ENCODE peak calls at places on chromosomes 16 and 17, in eight cellular contexts. Q is stomach; F is fibroblast of pulmonary artery; Y is transverse colon; W is NCI-H2081 treated with DMSO at 0.1 percent for 48 hours; B is fibroblast of villous mesenchyme; L is HEK293T; C is activated effector memory CD4-positive, alpha-beta T cell treated with anti-CD3 and anti-CD28 coated beads, Interleukin-2, amount 50 U/mL, for 16 hours. H is an unnamed sample.

GRCh38 chr16:79598341-79599181 is 2.0 kb downstream of the MAF start:
- DNase-seq in W (no peak), L (peak), Q (peak), Y (peak), B (peak), F (peak), C (peak), H (peak)

GRCh38 chr17:64788286-64789060 is 126.4 kb upstream of the SMURF2 start:
- DNase-seq in B (no peak), F (no peak), C (peak), Y (no peak), Q (no peak), W (no peak), L (no peak), H (no peak)

GRCh38 chr17:50640701-50641338 is 6.1 kb downstream of the ABCC3 start:
- DNase-seq in Q (no peak), B (peak), L (no peak), W (no peak), F (peak), C (no peak), Y (no peak), H (peak)

GRCh38 chr17:79138826-79139225 is 64.2 kb downstream of the ENGASE start:
- DNase-seq in B (no peak), L (no peak), Q (no peak), W (no peak), C (no peak), F (no peak), Y (no peak), H (no peak)

GRCh38 chr17:43832168-43832975 is 574 bp downstream of the MPP3 start:
- DNase-seq in Y (peak), B (peak), W (no peak), L (peak), C (peak), F (peak), Q (peak), H (peak)

GRCh38 chr16:85897384-85897783 is 1.6 kb upstream of the IRF8 start:
- DNase-seq in Y (no peak), F (no peak), B (no peak), Q (no peak), C (no peak), W (no peak), L (no peak), H (no peak)

GRCh38 chr16:67667817-67668494 is 1.3 kb downstream of the C16orf86 start:
- DNase-seq in Y (peak), C (peak), F (peak), L (peak), Q (peak), W (no peak), B (peak), H (peak)

GRCh38 chr16:87951550-87952538 is 610 bp downstream of the BANP start:
- DNase-seq in C (no peak), L (peak), Q (no peak), F (no peak), Y (peak), W (no peak), B (no peak), H (peak)

GRCh38 chr17:30824002-30824355 is 513 bp downstream of the CRLF3 start:
- DNase-seq in B (no peak), Y (peak), F (peak), W (no peak), C (peak), Q (no peak), L (peak), H (peak)

GRCh38 chr16:12158428-12158827 is 181.9 kb downstream of the SNX29 start:
- DNase-seq in B (peak), Y (no peak), F (peak), W (no peak), Q (no peak), L (no peak), C (no peak), H (no peak)

GRCh38 chr16:58563235-58563634 is 47.9 kb downstream of the SETD6 start:
- DNase-seq in B (peak), Y (no peak), Q (no peak), C (no peak), F (peak), W (no peak), L (no peak), H (no peak)

GRCh38 chr17:44919885-44920564 is 4.7 kb upstream of the GFAP start:
- DNase-seq in C (peak), Q (peak), W (peak), F (peak), B (peak), L (peak), Y (peak), H (peak)

GRCh38 chr17:73794336-73794735 is 150.1 kb upstream of the SDK2 start:
- DNase-seq in B (no peak), W (no peak), Y (no peak), L (no peak), C (no peak), Q (no peak), F (no peak), H (no peak)

GRCh38 chr17:39239640-39240314 is 14.0 kb upstream of the STAC2 start:
- DNase-seq in B (no peak), C (peak), L (peak), Y (peak), W (peak), F (peak), Q (peak), H (peak)

GRCh38 chr17:46273541-46274236 is 21.2 kb upstream of the LRRC37A start:
- DNase-seq in Y (no peak), F (no peak), Q (no peak), C (no peak), L (no peak), W (no peak), B (no peak), H (no peak)

GRCh38 chr16:76668207-76668725 is 391.1 kb downstream of the CNTNAP4 start:
- DNase-seq in Q (no peak), B (no peak), C (no peak), F (no peak), Y (no peak), L (peak), W (no peak), H (peak)

GRCh38 chr17:66690166-66690565 is 144.8 kb upstream of the CACNG5 start:
- DNase-seq in B (no peak), W (no peak), F (no peak), Y (no peak), L (no peak), Q (no peak), C (no peak), H (no peak)

GRCh38 chr16:27312580-27313421 is 973 bp upstream of the IL4R start:
- DNase-seq in C (peak), Y (no peak), L (no peak), Q (no peak), B (no peak), W (no peak), F (no peak), H (no peak)

GRCh38 chr17:36674278-36674650 is 72.9 kb downstream of the MRM1 start:
- DNase-seq in F (no peak), W (no peak), Y (peak), Q (no peak), C (peak), L (no peak), B (no peak), H (no peak)

GRCh38 chr16:80273635-80274538 is 266.9 kb upstream of the DYNLRB2 start:
- DNase-seq in Y (no peak), F (no peak), Q (no peak), C (no peak), W (no peak), L (no peak), B (peak), H (no peak)

GRCh38 chr16:49528035-49528434 is 154.4 kb downstream of the C16orf78 start:
- DNase-seq in C (no peak), F (peak), Q (no peak), Y (no peak), L (no peak), B (no peak), W (no peak), H (no peak)

GRCh38 chr17:7889166-7889584 is 586 bp downstream of the CHD3 start:
- DNase-seq in Y (peak), C (peak), W (peak), B (peak), L (peak), Q (peak), F (peak), H (peak)

GRCh38 chr16:68995011-68995504 is 110.4 kb upstream of the HAS3 start:
- DNase-seq in L (peak), F (peak), Q (no peak), B (no peak), W (no peak), C (no peak), Y (no peak), H (peak)

GRCh38 chr17:8066841-8067775 is 20.4 kb downstream of the ALOX12B start:
- DNase-seq in C (no peak), F (no peak), W (no peak), B (no peak), Q (no peak), Y (no peak), L (no peak), H (no peak)